ENCODE peak calls at places on chromosomes 12 and 14, in nine cellular contexts. X is fibroblast of lung, G is aorta, M is neuronal stem cell, I is breast epithelium, C is H1, O is ovary, H is prostate gland, N is cardiac muscle cell. A is an unnamed sample. For H3K9me3, the result is how much of the 10 kb centered on the place peaks cover.

GRCh38 chr12:68118096-68118755 is 41.3 kb downstream of the IFNG start:
- DNase-seq in M (no peak), C (no peak), I (no peak), G (no peak), X (no peak), H (no peak), N (no peak), O (no peak), A (no peak)

GRCh38 chr12:1591543-1591942 is 2.8 kb downstream of the FBXL14 start:
- DNase-seq in I (no peak), M (no peak), C (no peak), X (peak), H (no peak), N (peak), G (no peak), O (no peak), A (no peak)

GRCh38 chr14:65035049-65035448 is 48.4 kb downstream of the FNTB start:
- DNase-seq in X (no peak), N (peak), G (peak), I (no peak), M (no peak), H (no peak), C (no peak), O (peak), A (no peak)

GRCh38 chr14:75941030-75941429 is 40.8 kb downstream of the TGFB3 start:
- DNase-seq in C (no peak), O (no peak), X (peak), N (no peak), I (no peak), H (no peak), M (no peak), G (no peak), A (no peak)

GRCh38 chr12:646303-647038 is 16.8 kb downstream of the NINJ2 start:
- DNase-seq in H (peak), N (peak), I (no peak), C (no peak), O (peak), X (no peak), G (peak), M (no peak), A (no peak)

GRCh38 chr14:105069887-105070759 is 4.9 kb upstream of the GPR132 start:
- DNase-seq in H (no peak), C (no peak), I (no peak), N (peak), X (no peak), G (peak), M (no peak), O (no peak), A (no peak)

GRCh38 chr12:54579696-54580333 is 8.6 kb downstream of the PPP1R1A start:
- DNase-seq in I (peak), C (peak), O (peak), H (peak), N (peak), X (peak), M (peak), G (peak), A (peak)

GRCh38 chr12:5022465-5023061 is 21.1 kb upstream of the KCNA5 start:
- DNase-seq in O (no peak), M (peak), N (peak), C (peak), G (no peak), H (peak), I (peak), X (peak), A (no peak)

GRCh38 chr12:19757317-19757877 is 318.1 kb downstream of the AEBP2 start:
- DNase-seq in N (peak), I (no peak), C (no peak), G (no peak), M (no peak), H (no peak), O (no peak), X (peak), A (no peak)

GRCh38 chr12:102970780-102971179 is 13.3 kb downstream of the ASCL1 start:
- DNase-seq in H (no peak), G (no peak), O (no peak), I (no peak), M (no peak), C (no peak), X (no peak), N (no peak), A (no peak)

GRCh38 chr12:66620703-66621102 is 58.2 kb downstream of the GRIP1 start:
- DNase-seq in I (no peak), O (no peak), X (peak), N (no peak), G (no peak), C (no peak), M (no peak), H (no peak), A (no peak)

GRCh38 chr14:23562822-23563472 is 4.6 kb downstream of the AP1G2 start:
- DNase-seq in G (no peak), H (no peak), M (no peak), X (peak), I (no peak), O (peak), N (peak), C (no peak), A (peak)

GRCh38 chr14:22692194-22692593 is 48.0 kb upstream of the OR6J1 start:
- DNase-seq in G (no peak), O (no peak), X (peak), I (no peak), M (no peak), N (no peak), H (no peak), C (no peak), A (no peak)

GRCh38 chr14:104673481-104673880 is 15.9 kb upstream of the INF2 start:
- DNase-seq in H (no peak), N (no peak), C (no peak), X (no peak), O (no peak), G (no peak), I (no peak), M (no peak), A (no peak)

GRCh38 chr14:79629891-79630560 is 581.3 kb downstream of the DIO2 start:
- DNase-seq in I (no peak), G (no peak), H (no peak), X (no peak), N (peak), M (no peak), C (no peak), O (no peak), A (no peak)

DNA sequence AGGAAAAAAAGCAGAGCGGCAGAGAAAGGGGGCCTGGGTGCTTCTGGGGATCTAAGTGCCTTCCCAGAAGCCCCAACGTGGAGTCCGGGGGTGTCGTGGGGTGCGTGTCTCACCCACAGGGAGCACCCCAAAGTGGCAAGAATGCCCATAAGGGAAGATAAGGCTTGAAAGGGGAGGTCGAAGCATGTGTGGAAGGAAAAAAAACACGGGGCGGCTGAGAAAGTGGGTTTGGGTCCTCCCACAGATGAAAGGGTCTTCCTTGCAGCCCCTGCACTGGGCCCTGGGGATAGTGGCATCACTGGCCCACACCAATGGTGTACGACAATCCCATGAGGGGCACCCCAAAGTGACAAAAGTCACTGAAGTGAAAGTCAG is 275.5 kb downstream of the ALG10 start:
- DNase-seq in G (no peak), M (no peak), N (no peak), I (no peak), H (no peak), X (no peak), C (no peak), O (no peak), A (no peak)
- H3K9me3 ChIP-seq in G (under half), M (under half), N (under half), I (half or more), H (under half), X (under half), C (half or more), O (under half), A (under half)

GRCh38 chr12:34207858-34208257 is 185.6 kb downstream of the ALG10 start:
- DNase-seq in X (no peak), G (no peak), N (no peak), C (no peak), M (no peak), I (no peak), H (no peak), O (no peak), A (no peak)
- H3K9me3 ChIP-seq in X (under half), G (under half), N (under half), C (half or more), M (under half), I (under half), H (under half), O (under half), A (under half)

GRCh38 chr14:69540654-69541335 is 33.9 kb downstream of the CCDC177 start:
- DNase-seq in N (no peak), I (no peak), G (no peak), H (no peak), X (no peak), O (no peak), M (no peak), C (no peak), A (no peak)
- H3K9me3 ChIP-seq in N (under half), I (under half), G (under half), H (under half), X (under half), O (under half), M (under half), C (under half), A (under half)

GRCh38 chr14:96187216-96188050 is 17.2 kb upstream of the BDKRB2 start:
- DNase-seq in X (peak), G (no peak), H (no peak), I (no peak), M (no peak), O (no peak), N (no peak), C (no peak), A (no peak)
- H3K9me3 ChIP-seq in X (under half), G (under half), H (under half), I (under half), M (under half), O (under half), N (under half), C (under half), A (under half)

GRCh38 chr12:133165776-133166175 is 15.5 kb upstream of the ZNF268 start:
- DNase-seq in X (no peak), G (no peak), C (no peak), M (no peak), O (no peak), N (no peak), I (no peak), H (no peak), A (no peak)
- H3K9me3 ChIP-seq in X (under half), G (under half), C (half or more), M (under half), O (under half), N (under half), I (half or more), H (under half), A (under half)

GRCh38 chr12:16046266-16046665 is 135.1 kb downstream of the DERA start:
- DNase-seq in M (no peak), C (no peak), G (no peak), H (no peak), O (no peak), I (no peak), N (no peak), X (no peak), A (no peak)
- H3K9me3 ChIP-seq in M (under half), C (under half), G (under half), H (under half), O (under half), I (under half), N (under half), X (under half), A (under half)

A was measured in T-helper 17 cell.